ENCODE peak calls at places on chromosomes 5 and 9, in seven cellular contexts. V is H9, K is IMR-90, E is mesenchymal stem cell, R is trophoblast cell, L is H1, Z is neuronal stem cell. N is an unnamed sample.
A peak's percentile ranks its signal among the peaks of the same experiment; 100 is the strongest.

GRCh38 chr5:123047706-123048105 is 11.2 kb upstream of the PPIC start:
- DNase-seq in L (no peak), E (no peak), Z (no peak), K (peak; percentile 81), V (no peak), R (no peak), N (no peak)

GRCh38 chr9:113563856-113564514 is 100.5 kb downstream of the RGS3 start:
- DNase-seq in L (no peak), R (no peak), V (no peak), Z (no peak), E (no peak), K (no peak), N (no peak)

GRCh38 chr9:84669293-84670105 is at the start of gene NTRK2:
- DNase-seq in E (peak; percentile 33), R (peak; percentile 62), K (peak; percentile 2), L (peak; percentile 72), Z (peak; percentile 45), V (peak; percentile 58), N (peak; percentile 60)

GRCh38 chr5:139385061-139385889 is 2.2 kb upstream of the SLC23A1 start:
- DNase-seq in Z (no peak), K (no peak), E (peak; percentile 30), L (no peak), V (no peak), R (peak; percentile 65), N (no peak)

GRCh38 chr5:74552101-74552500 is 88.4 kb downstream of the ENC1 start:
- DNase-seq in V (no peak), R (no peak), E (no peak), Z (no peak), K (peak; percentile 70), L (no peak), N (peak; percentile 29)

GRCh38 chr5:74517700-74518099 is 122.8 kb downstream of the ENC1 start:
- DNase-seq in L (no peak), R (no peak), V (no peak), K (peak; percentile 86), E (peak; percentile 22), Z (no peak), N (no peak)

GRCh38 chr5:132073231-132074013 is at the start of gene CSF2:
- DNase-seq in Z (no peak), E (peak; percentile 6), V (no peak), L (no peak), K (peak; percentile 40), R (no peak), N (no peak)

GRCh38 chr5:62341783-62342475 is 35.9 kb downstream of the KIF2A start:
- DNase-seq in L (no peak), V (no peak), E (no peak), K (no peak), R (no peak), Z (no peak), N (no peak)

GRCh38 chr5:132877938-132878337 is 4.5 kb downstream of the LEAP2 start:
- DNase-seq in K (peak; percentile 82), E (peak; percentile 66), L (no peak), R (no peak), Z (no peak), V (no peak), N (no peak)

DNA sequence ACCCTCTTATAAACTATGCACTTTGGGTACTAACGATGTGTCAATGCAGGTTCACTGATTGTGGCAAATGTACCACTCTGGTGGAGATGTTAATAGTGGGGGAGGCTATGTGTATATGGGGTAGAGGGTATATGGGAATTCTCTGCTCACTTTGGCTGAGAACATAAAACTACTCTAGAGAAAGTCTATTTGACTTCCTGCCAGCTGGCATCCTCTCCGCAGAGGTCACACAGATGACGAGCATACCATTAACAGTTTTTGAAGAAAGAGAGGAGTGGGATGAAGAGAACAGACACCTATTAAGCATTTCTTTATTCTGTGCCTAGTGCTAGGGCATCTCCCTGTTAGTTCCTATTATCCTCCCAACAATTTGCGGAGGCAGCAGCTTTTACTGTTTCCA is 58.4 kb upstream of the TRIM32 start:
- DNase-seq in L (no peak), K (no peak), E (no peak), Z (no peak), V (no peak), R (no peak), N (no peak)
- H3K4me1 ChIP-seq in L (peaks cover 2% of the 10 kb centered on the region), K (no peaks in the 10 kb centered on the region), E (no peaks in the 10 kb centered on the region), Z (no peaks in the 10 kb centered on the region), V (peaks cover 2% of the 10 kb centered on the region), R (peaks cover 2% of the 10 kb centered on the region), N (no peaks in the 10 kb centered on the region)

GRCh38 chr5:174825587-174825986 is 101.2 kb downstream of the MSX2 start:
- DNase-seq in E (no peak), K (peak; percentile 11), R (no peak), V (no peak), Z (no peak), L (no peak), N (no peak)
- H3K4ac ChIP-seq in E (no peak overlapping the region), K (no peak overlapping the region), R (no peak overlapping the region), V (no peak overlapping the region), Z (no peak overlapping the region), L (no peak overlapping the region), N (no peak overlapping the region)

DNA sequence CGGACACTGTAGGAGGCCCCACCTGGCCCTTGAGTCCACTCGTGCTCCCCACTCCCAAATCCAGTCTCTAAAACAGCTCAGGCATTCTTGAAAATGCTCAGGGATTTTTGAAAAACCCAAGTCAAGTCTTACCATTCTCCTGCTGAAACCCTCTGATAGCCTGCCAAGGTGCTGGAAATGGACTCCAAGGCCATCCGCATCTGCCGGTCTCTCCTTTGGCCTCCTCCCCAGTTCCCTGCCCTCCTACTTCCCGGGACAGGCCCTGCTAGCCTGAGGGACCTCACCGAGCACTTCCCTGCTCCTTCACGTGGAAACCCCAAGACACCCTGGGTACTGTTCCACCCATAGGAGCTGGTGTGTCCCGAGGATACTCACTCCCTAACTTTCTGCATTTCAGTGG is 49.8 kb upstream of the GADD45G start:
- DNase-seq in K (no peak), E (no peak), R (no peak), L (no peak), Z (no peak), V (no peak), N (no peak)
- H2AK5ac ChIP-seq in K (no peak overlapping the region), E (peak overlapping the region; percentile 24), R (no peak overlapping the region), L (no peak overlapping the region), Z (no peak overlapping the region), V (no peak overlapping the region), N (no peak overlapping the region)

GRCh38 chr5:150502847-150503246 is 5.1 kb upstream of the NDST1 start:
- DNase-seq in E (no peak), R (no peak), K (no peak), V (no peak), Z (no peak), L (no peak), N (no peak)
- H3K4me1 ChIP-seq in E (peaks cover 79% of the 10 kb centered on the region), R (peaks cover 58% of the 10 kb centered on the region), K (peaks cover 67% of the 10 kb centered on the region), V (peaks cover 6% of the 10 kb centered on the region), Z (peaks cover 49% of the 10 kb centered on the region), L (peaks cover 19% of the 10 kb centered on the region), N (peaks cover 16% of the 10 kb centered on the region)

N was measured in mesendoderm.